ENCODE peak calls at places on chromosomes 13 and 19, in eight cellular contexts. A, N, T, U, C, X, R and S are unnamed samples.

GRCh38 chr19:41373993-41374392 is 2.3 kb upstream of the TMEM91 start:
- DNase-seq in A (peak; percentile 93), N (no peak), T (peak; percentile 88), U (peak; percentile 90), C (peak; percentile 84), X (peak; percentile 87), R (peak; percentile 77), S (peak; percentile 96)

GRCh38 chr13:27011661-27012060 is 159.9 kb downstream of the USP12 start:
- DNase-seq in A (no peak), N (no peak), T (no peak), U (no peak), C (no peak), X (no peak), R (no peak), S (no peak)

GRCh38 chr19:2271516-2272103 is 10.4 kb downstream of the PEAK3 start:
- DNase-seq in A (no peak), N (peak; percentile 54), T (peak; percentile 88), U (no peak), C (no peak), X (peak; percentile 93), R (no peak), S (no peak)

GRCh38 chr13:28059214-28059613 is 41.2 kb downstream of the FLT3 start:
- DNase-seq in A (no peak), N (no peak), T (peak; percentile 16), U (no peak), C (no peak), X (peak; percentile 30), R (peak; percentile 18), S (no peak)

GRCh38 chr13:60733933-60734332 is 336.9 kb downstream of the TDRD3 start:
- DNase-seq in A (no peak), N (no peak), T (no peak), U (no peak), C (no peak), X (no peak), R (no peak), S (no peak)

GRCh38 chr13:96473463-96474157 is 383.7 kb downstream of the HS6ST3 start:
- DNase-seq in A (no peak), N (no peak), T (no peak), U (no peak), C (no peak), X (no peak), R (no peak), S (no peak)

GRCh38 chr13:24247016-24247415 is 62.4 kb upstream of the C1QTNF9 start:
- DNase-seq in A (no peak), N (no peak), T (no peak), U (no peak), C (no peak), X (no peak), R (no peak), S (no peak)

GRCh38 chr19:10680545-10681135 is 20.6 kb upstream of the QTRT1 start:
- DNase-seq in A (no peak), N (no peak), T (no peak), U (no peak), C (no peak), X (no peak), R (no peak), S (no peak)

GRCh38 chr13:41780736-41781708 is 179.9 kb downstream of the VWA8 start:
- DNase-seq in A (no peak), N (no peak), T (peak; percentile 74), U (no peak), C (peak; percentile 55), X (peak; percentile 89), R (no peak), S (no peak)

GRCh38 chr19:4831351-4832340 is at the start of gene TICAM1:
- DNase-seq in A (no peak), N (no peak), T (peak; percentile 30), U (peak; percentile 83), C (no peak), X (peak; percentile 76), R (peak; percentile 7), S (peak; percentile 75)

GRCh38 chr19:48991823-48992570 is 1.1 kb downstream of the GYS1 start:
- DNase-seq in A (no peak), N (peak; percentile 77), T (peak; percentile 82), U (peak; percentile 63), C (peak; percentile 56), X (peak; percentile 88), R (no peak), S (peak; percentile 61)

GRCh38 chr13:25493930-25494707 is 122.3 kb downstream of the ATP8A2 start:
- DNase-seq in A (no peak), N (peak; percentile 21), T (no peak), U (no peak), C (no peak), X (no peak), R (no peak), S (no peak)

GRCh38 chr19:7417671-7418324 is 69.1 kb downstream of the ARHGEF18 start:
- DNase-seq in A (no peak), N (no peak), T (no peak), U (no peak), C (no peak), X (peak; percentile 56), R (no peak), S (no peak)

GRCh38 chr19:49595819-49596404 is 4.9 kb downstream of the PRR12 start:
- DNase-seq in A (no peak), N (no peak), T (no peak), U (no peak), C (no peak), X (no peak), R (no peak), S (no peak)

GRCh38 chr19:18167975-18168645 is 5.5 kb upstream of the IFI30 start:
- DNase-seq in A (no peak), N (peak; percentile 60), T (peak; percentile 17), U (peak; percentile 35), C (no peak), X (no peak), R (peak; percentile 13), S (peak; percentile 37)

GRCh38 chr19:39553082-39553652 is 13.2 kb upstream of the EID2 start:
- DNase-seq in A (no peak), N (no peak), T (no peak), U (no peak), C (no peak), X (no peak), R (no peak), S (no peak)

GRCh38 chr13:21476893-21477472 is 17.9 kb upstream of the ZDHHC20 start:
- DNase-seq in A (peak; percentile 67), N (peak; percentile 97), T (peak; percentile 78), U (peak; percentile 77), C (peak; percentile 61), X (peak; percentile 76), R (peak; percentile 92), S (peak; percentile 80)

GRCh38 chr19:1855828-1856255 is 7.5 kb downstream of the KLF16 start:
- DNase-seq in A (no peak), N (no peak), T (peak; percentile 57), U (no peak), C (no peak), X (no peak), R (no peak), S (no peak)

GRCh38 chr19:27746691-27747380 is 1466.1 kb downstream of the UQCRFS1 start:
- DNase-seq in A (no peak), N (peak; percentile 79), T (peak; percentile 6), U (peak; percentile 46), C (no peak), X (peak; percentile 40), R (peak; percentile 1), S (peak; percentile 21)

GRCh38 chr13:111228262-111229144 is 91.9 kb upstream of the TEX29 start:
- DNase-seq in A (peak; percentile 79), N (no peak), T (peak; percentile 45), U (no peak), C (no peak), X (peak; percentile 70), R (no peak), S (no peak)

GRCh38 chr13:111508902-111509509 is 188.6 kb downstream of the TEX29 start:
- DNase-seq in A (no peak), N (no peak), T (no peak), U (no peak), C (no peak), X (no peak), R (no peak), S (no peak)

GRCh38 chr19:17542793-17543582 is 12.5 kb upstream of the COLGALT1 start:
- DNase-seq in A (no peak), N (no peak), T (no peak), U (no peak), C (no peak), X (no peak), R (no peak), S (no peak)

GRCh38 chr19:5492813-5493409 is 37.7 kb downstream of the ZNRF4 start:
- DNase-seq in A (no peak), N (no peak), T (no peak), U (no peak), C (no peak), X (no peak), R (no peak), S (no peak)

GRCh38 chr19:48297975-48298374 is 27.4 kb upstream of the EMP3 start:
- DNase-seq in A (no peak), N (no peak), T (no peak), U (no peak), C (no peak), X (no peak), R (no peak), S (no peak)

GRCh38 chr13:30618186-30618937 is 642 bp downstream of the USPL1 start:
- DNase-seq in A (no peak), N (no peak), T (peak; percentile 17), U (no peak), C (no peak), X (no peak), R (peak; percentile 27), S (peak; percentile 38)